ENCODE peak calls at places on chromosomes 11 and 22, in five cellular contexts. M, T, L, Q and Y are unnamed samples.
A peak's percentile ranks its signal among the peaks of the same experiment; 100 is the strongest.

GRCh38 chr11:78253797-78254196 is 65.1 kb downstream of the USP35 start:
- DNase-seq in M (no peak), T (no peak), L (no peak), Q (no peak), Y (no peak)

GRCh38 chr11:61602775-61603569 is 22.1 kb upstream of the SYT7 start:
- DNase-seq in M (no peak), T (no peak), L (peak; percentile 55), Q (no peak), Y (no peak)

GRCh38 chr11:112167145-112167544 is at the start of gene TEX12:
- DNase-seq in M (no peak), T (no peak), L (no peak), Q (no peak), Y (no peak)

GRCh38 chr11:47726878-47727514 is 11.8 kb upstream of the AGBL2 start:
- DNase-seq in M (no peak), T (no peak), L (no peak), Q (no peak), Y (no peak)

GRCh38 chr11:34208266-34209135 is 103.1 kb downstream of the NAT10 start:
- DNase-seq in M (no peak), T (no peak), L (no peak), Q (no peak), Y (no peak)

GRCh38 chr11:72223615-72224586 is 666 bp upstream of the INPPL1 start:
- DNase-seq in M (peak; percentile 37), T (peak; percentile 59), L (peak; percentile 81), Q (no peak), Y (peak; percentile 85)

GRCh38 chr11:119419834-119420492 is 3.0 kb downstream of the THY1 start:
- DNase-seq in M (no peak), T (no peak), L (no peak), Q (no peak), Y (no peak)

GRCh38 chr11:70244698-70245097 is 25.8 kb upstream of the PPFIA1 start:
- DNase-seq in M (no peak), T (no peak), L (no peak), Q (no peak), Y (no peak)

GRCh38 chr22:19523240-19524169 is 705 bp downstream of the CLDN5 start:
- DNase-seq in M (no peak), T (no peak), L (no peak), Q (peak; percentile 53), Y (no peak)

GRCh38 chr11:126198648-126199047 is 12.8 kb downstream of the RPUSD4 start:
- DNase-seq in M (no peak), T (no peak), L (no peak), Q (no peak), Y (no peak)

GRCh38 chr11:108432783-108433182 is 34.5 kb downstream of the C11orf65 start:
- DNase-seq in M (no peak), T (no peak), L (no peak), Q (no peak), Y (no peak)